ENCODE peak calls at places on chromosomes 4 and X, in four cellular contexts. Q, U, J and T are unnamed samples.

GRCh38 chrX:47297874-47298273 is 65.1 kb downstream of the USP11 start:
- DNase-seq in Q (no peak), U (no peak), J (no peak), T (no peak)

GRCh38 chr4:72383439-72383838 is 185.6 kb downstream of the ADAMTS3 start:
- DNase-seq in Q (no peak), U (no peak), J (peak), T (no peak)

GRCh38 chr4:56684320-56684719 is 3.2 kb upstream of the HOPX start:
- DNase-seq in Q (no peak), U (no peak), J (peak), T (no peak)

GRCh38 chr4:30753316-30753715 is 33.1 kb downstream of the PCDH7 start:
- DNase-seq in Q (no peak), U (no peak), J (peak), T (no peak)

GRCh38 chrX:21725498-21725897 is 32.4 kb downstream of the SMPX start:
- DNase-seq in Q (no peak), U (peak), J (peak), T (no peak)

GRCh38 chrX:10756365-10756915 is 136.1 kb upstream of the MID1 start:
- DNase-seq in Q (no peak), U (no peak), J (peak), T (no peak)

GRCh38 chr4:84938316-84938715 is 28.2 kb downstream of the WDFY3 start:
- DNase-seq in Q (no peak), U (no peak), J (peak), T (no peak)

GRCh38 chr4:26510334-26510705 is 20.0 kb upstream of the CCKAR start:
- DNase-seq in Q (no peak), U (no peak), J (no peak), T (no peak)

GRCh38 chrX:9745417-9746115 is 20.1 kb downstream of the GPR143 start:
- DNase-seq in Q (no peak), U (peak), J (peak), T (no peak)

GRCh38 chr4:158938462-158939044 is 164.3 kb upstream of the RAPGEF2 start:
- DNase-seq in Q (no peak), U (no peak), J (peak), T (no peak)

GRCh38 chrX:48918303-48918643 is 551 bp downstream of the PIM2 start:
- DNase-seq in Q (no peak), U (no peak), J (no peak), T (no peak)

GRCh38 chrX:109393859-109394258 is 88.0 kb downstream of the GUCY2F start:
- DNase-seq in Q (peak), U (peak), J (no peak), T (no peak)

GRCh38 chrX:119638725-119639471 is 32.7 kb upstream of the NKRF start:
- DNase-seq in Q (peak), U (no peak), J (peak), T (peak)

GRCh38 chrX:115360220-115360781 is 70.8 kb downstream of the LUZP4 start:
- DNase-seq in Q (no peak), U (no peak), J (no peak), T (no peak)

DNA sequence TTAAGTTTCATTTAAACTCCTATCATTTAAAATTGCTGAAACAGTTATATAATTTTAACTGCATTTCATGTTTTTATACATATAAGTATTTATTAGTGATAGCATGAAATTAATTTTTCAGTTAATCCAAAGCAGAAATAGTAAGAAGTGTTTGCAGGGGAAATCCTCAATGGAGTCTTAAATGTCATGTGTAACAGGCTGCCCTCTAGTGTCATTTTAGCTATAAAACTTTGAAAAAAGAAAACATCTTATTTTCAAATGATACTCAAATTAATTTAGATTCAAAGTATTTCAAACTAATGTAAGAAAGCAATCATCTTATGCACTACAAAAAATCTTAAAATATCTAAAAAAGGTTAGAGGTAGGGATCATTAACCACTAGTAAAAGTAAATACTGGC is 27.1 kb downstream of the TAPT1 start:
- DNase-seq in Q (no peak), U (peak), J (peak), T (no peak)
- TF ChIP-seq CTCF in Q (peak), U (peak), J (no peak), T (no peak)

DNA sequence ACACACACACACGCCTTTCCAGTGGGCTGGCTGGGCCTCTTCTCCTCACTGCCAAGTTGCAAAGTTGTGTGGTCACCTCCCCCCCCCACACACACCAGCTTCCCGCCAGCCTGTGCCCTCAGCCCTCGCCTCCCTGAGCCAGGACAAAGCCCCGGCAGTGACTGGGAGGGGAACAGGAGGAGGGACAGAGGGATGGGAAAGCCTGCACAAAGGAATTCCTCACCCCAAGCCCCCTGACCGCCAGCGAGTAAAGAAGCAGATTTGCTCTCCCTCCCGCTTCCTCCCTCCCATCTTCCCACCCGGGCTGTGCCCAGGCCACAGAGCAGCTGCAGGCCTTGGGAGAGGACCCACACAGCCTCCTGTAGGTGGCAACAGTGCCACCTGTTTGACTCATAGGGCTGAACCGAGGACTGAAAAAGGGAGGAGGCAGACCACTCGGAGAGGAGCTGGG is at the start of gene GDPD2:
- DNase-seq in Q (no peak), U (peak), J (no peak), T (no peak)
- TF ChIP-seq CTCF in Q (no peak), U (peak), J (peak), T (no peak)

GRCh38 chr4:95105983-95106382 is 348.2 kb downstream of the BMPR1B start:
- DNase-seq in Q (no peak), U (no peak), J (no peak), T (no peak)

GRCh38 chr4:95105112-95105511 is 347.4 kb downstream of the BMPR1B start:
- DNase-seq in Q (no peak), U (no peak), J (no peak), T (no peak)

GRCh38 chr4:95106408-95106928 is 348.7 kb downstream of the BMPR1B start:
- DNase-seq in Q (no peak), U (no peak), J (no peak), T (no peak)

GRCh38 chr4:95107004-95107403 is 349.2 kb downstream of the BMPR1B start:
- DNase-seq in Q (no peak), U (no peak), J (no peak), T (no peak)

GRCh38 chr4:95102391-95102790 is 344.6 kb downstream of the BMPR1B start:
- DNase-seq in Q (no peak), U (no peak), J (no peak), T (no peak)
- TF ChIP-seq CTCF in Q (no peak), U (no peak), J (no peak), T (no peak)

GRCh38 chr4:170026253-170026991 is at the start of gene MFAP3L:
- DNase-seq in Q (peak), U (peak), J (peak), T (peak)
- TF ChIP-seq CTCF in Q (no peak), U (no peak), J (no peak), T (no peak)

GRCh38 chrX:130080791-130081367 is 29.4 kb downstream of the ELF4 start:
- DNase-seq in Q (no peak), U (no peak), J (no peak), T (no peak)

GRCh38 chrX:130083107-130083490 is 27.2 kb downstream of the ELF4 start:
- DNase-seq in Q (no peak), U (no peak), J (no peak), T (no peak)

GRCh38 chrX:130081421-130082045 is 28.8 kb downstream of the ELF4 start:
- DNase-seq in Q (no peak), U (no peak), J (no peak), T (no peak)

GRCh38 chrX:130083656-130084382 is 26.5 kb downstream of the ELF4 start:
- DNase-seq in Q (peak), U (peak), J (no peak), T (peak)

DNA sequence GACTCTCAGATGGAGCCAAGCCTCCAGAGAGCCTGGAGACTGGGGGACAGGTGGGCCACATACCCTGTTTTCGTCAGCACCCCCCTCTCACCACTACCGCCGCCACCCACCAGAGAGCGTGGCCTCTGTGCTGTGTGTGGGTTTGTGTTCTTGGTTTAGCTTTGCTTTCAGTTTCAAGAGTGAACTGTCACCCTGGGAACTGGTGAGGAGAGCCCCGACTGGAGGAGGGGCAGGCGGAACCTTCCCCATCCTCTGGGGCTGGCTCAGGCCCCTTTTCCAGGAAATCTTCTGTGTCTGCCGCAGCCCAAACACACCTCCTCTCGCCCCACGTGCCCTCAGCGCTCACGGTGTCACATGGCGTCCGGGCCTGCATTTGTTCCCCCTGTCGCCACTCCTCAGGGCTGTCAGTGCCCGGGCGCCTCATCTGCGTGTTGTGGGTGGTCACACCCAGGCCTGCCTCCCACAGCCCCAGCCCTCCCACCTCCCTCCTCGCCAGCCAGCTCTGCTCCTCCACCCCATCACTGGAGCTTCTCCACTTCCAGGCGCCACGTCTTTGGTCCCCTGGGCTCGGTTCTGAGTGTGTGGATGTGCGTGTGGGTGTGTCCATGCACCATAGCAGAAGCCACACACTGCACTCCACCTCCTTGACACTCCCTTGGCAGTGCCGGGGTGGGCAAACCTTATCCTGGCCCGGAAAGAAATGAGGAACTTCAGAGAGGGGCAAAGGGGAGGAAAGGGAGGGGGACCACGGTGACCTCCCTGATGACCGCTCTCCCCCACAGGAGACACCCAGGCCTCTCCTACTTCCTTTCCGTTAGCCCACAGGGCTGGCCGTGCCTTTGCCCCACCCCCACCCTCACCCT is 27.8 kb downstream of the ELF4 start:
- DNase-seq in Q (peak), U (peak), J (peak), T (peak)
- TF ChIP-seq CTCF in Q (peak), U (no peak), J (peak), T (peak)

DNA sequence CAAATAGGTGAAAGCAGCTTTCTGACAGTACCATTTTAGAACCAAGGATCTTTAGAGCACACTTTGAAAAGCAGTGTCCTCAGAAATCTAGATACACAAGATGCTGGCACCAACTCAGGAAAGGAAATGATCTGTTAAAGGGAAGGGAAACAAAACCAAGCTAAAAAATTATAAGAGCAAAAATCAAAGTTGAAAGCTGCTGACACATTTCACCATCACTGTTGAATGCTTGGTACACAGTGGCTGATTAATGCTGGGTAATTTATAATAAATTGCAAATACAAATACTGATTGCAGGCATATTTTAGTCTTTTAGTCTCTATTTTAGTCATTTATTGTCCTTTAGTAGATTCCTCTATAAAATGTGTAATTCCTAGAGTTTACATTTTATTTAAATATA is 1540.1 kb upstream of the PCDH10 start:
- DNase-seq in Q (no peak), U (no peak), J (peak), T (no peak)
- TF ChIP-seq CTCF in Q (no peak), U (no peak), J (no peak), T (no peak)